ENCODE peak calls at places on chromosomes 3 and 15, in eight cellular contexts. H is B cell; M is CD4-positive, alpha-beta T cell; E is AG09309; X is upper lobe of right lung; U is left lung; D is endothelial cell; S is WERI-Rb-1. L is an unnamed sample.

GRCh38 chr3:113128386-113129015 is 82.9 kb upstream of the BOC start:
- DNase-seq in U (no peak), S (no peak), X (no peak), H (no peak), E (no peak), M (no peak), D (no peak), L (no peak)

GRCh38 chr3:124818398-124819150 is 68.6 kb downstream of the ITGB5 start:
- DNase-seq in S (no peak), M (no peak), X (no peak), U (no peak), E (no peak), H (no peak), D (no peak), L (no peak)

GRCh38 chr3:29759443-29760033 is 478.7 kb downstream of the RBMS3 start:
- DNase-seq in M (no peak), E (no peak), S (no peak), D (no peak), H (no peak), X (no peak), U (no peak), L (no peak)

GRCh38 chr3:37500518-37500917 is 326.1 kb upstream of the LRRFIP2 start:
- DNase-seq in U (no peak), H (no peak), M (no peak), E (no peak), D (no peak), X (no peak), S (no peak), L (no peak)

GRCh38 chr3:184337315-184337714 is at the start of gene FAM131A:
- DNase-seq in S (no peak), X (no peak), U (peak), E (no peak), H (no peak), D (no peak), M (no peak), L (no peak)

GRCh38 chr15:82543155-82543554 is 2.9 kb upstream of the RPS17 start:
- DNase-seq in S (no peak), E (peak), M (no peak), X (no peak), H (no peak), U (no peak), D (no peak), L (no peak)

GRCh38 chr3:45858809-45859543 is 17.1 kb upstream of the LZTFL1 start:
- DNase-seq in E (no peak), M (no peak), X (no peak), S (no peak), D (no peak), U (no peak), H (no peak), L (no peak)

GRCh38 chr3:133269393-133269792 is 130.5 kb upstream of the BFSP2 start:
- DNase-seq in M (no peak), H (no peak), S (peak), U (no peak), E (no peak), X (no peak), D (no peak), L (no peak)

GRCh38 chr3:12752111-12752510 is 6.9 kb downstream of the TMEM40 start:
- DNase-seq in S (no peak), E (no peak), D (no peak), M (no peak), H (no peak), X (no peak), U (no peak), L (no peak)

GRCh38 chr3:143596957-143597642 is 251.2 kb downstream of the SLC9A9 start:
- DNase-seq in S (no peak), M (no peak), U (no peak), E (no peak), H (no peak), X (no peak), D (no peak), L (no peak)

GRCh38 chr3:123750659-123751420 is 133.3 kb downstream of the MYLK start:
- DNase-seq in D (no peak), U (no peak), E (peak), H (no peak), S (no peak), M (no peak), X (no peak), L (no peak)

GRCh38 chr15:89551502-89551901 is 23.8 kb upstream of the TICRR start:
- DNase-seq in E (no peak), H (no peak), D (no peak), U (no peak), X (no peak), M (no peak), S (no peak), L (no peak)

GRCh38 chr3:173410836-173411235 is 13.3 kb downstream of the NLGN1 start:
- DNase-seq in U (no peak), S (no peak), X (no peak), D (no peak), M (no peak), H (no peak), E (no peak), L (no peak)

GRCh38 chr15:27970661-27971392 is 128.3 kb downstream of the OCA2 start:
- DNase-seq in M (no peak), U (no peak), S (no peak), H (no peak), X (no peak), E (no peak), D (no peak), L (no peak)

GRCh38 chr3:150798122-150798618 is 35.2 kb upstream of the SIAH2 start:
- DNase-seq in M (no peak), S (no peak), H (no peak), D (peak), E (no peak), X (no peak), U (no peak), L (no peak)

GRCh38 chr15:63357061-63357460 is 24.6 kb downstream of the CA12 start:
- DNase-seq in D (no peak), S (no peak), H (no peak), U (no peak), X (no peak), E (no peak), M (no peak), L (no peak)

GRCh38 chr3:66312039-66312438 is 91.2 kb downstream of the SLC25A26 start:
- DNase-seq in D (no peak), U (no peak), E (no peak), X (no peak), S (no peak), H (no peak), M (no peak), L (peak)

GRCh38 chr3:71203727-71204488 is 379.6 kb downstream of the FOXP1 start:
- DNase-seq in M (no peak), X (no peak), H (no peak), E (no peak), D (no peak), S (no peak), U (no peak), L (no peak)

GRCh38 chr15:93942140-93942808 is 289.1 kb upstream of the MCTP2 start:
- DNase-seq in U (no peak), M (no peak), S (no peak), D (no peak), H (no peak), E (no peak), X (no peak), L (no peak)

GRCh38 chr3:128619146-128619890 is 31.3 kb downstream of the RPN1 start:
- DNase-seq in X (no peak), D (no peak), E (peak), M (no peak), U (no peak), H (no peak), S (no peak), L (no peak)

GRCh38 chr3:37456791-37457190 is 282.4 kb upstream of the LRRFIP2 start:
- DNase-seq in X (no peak), D (no peak), S (no peak), E (no peak), U (no peak), M (no peak), H (no peak), L (no peak)

GRCh38 chr3:149967067-149967685 is 3.5 kb downstream of the PFN2 start:
- DNase-seq in E (no peak), H (no peak), D (no peak), S (no peak), M (no peak), X (no peak), U (no peak), L (no peak)

GRCh38 chr3:48702320-48702921 is 14.6 kb downstream of the IP6K2 start:
- DNase-seq in S (no peak), X (no peak), H (no peak), U (no peak), M (no peak), E (no peak), D (no peak), L (no peak)

GRCh38 chr3:46778101-46778500 is 60.4 kb upstream of the PRSS50 start:
- DNase-seq in S (no peak), E (no peak), U (no peak), H (no peak), M (no peak), D (no peak), X (no peak), L (no peak)

GRCh38 chr3:20861454-20861853 is 675.4 kb upstream of the SGO1 start:
- DNase-seq in H (no peak), M (no peak), X (no peak), D (no peak), S (no peak), E (no peak), U (no peak), L (no peak)

GRCh38 chr3:186418601-186419238 is 56.7 kb upstream of the DGKG start:
- DNase-seq in E (no peak), M (no peak), S (peak), U (no peak), D (no peak), X (no peak), H (no peak), L (no peak)

GRCh38 chr3:53259427-53260259 is 3.8 kb upstream of the TKT start:
- DNase-seq in H (no peak), S (no peak), D (no peak), X (no peak), M (no peak), U (no peak), E (no peak), L (no peak)

GRCh38 chr3:107752202-107752990 is 229.6 kb downstream of the BBX start:
- DNase-seq in D (peak), S (peak), M (no peak), H (no peak), E (no peak), U (no peak), X (no peak), L (no peak)

GRCh38 chr3:185582871-185583270 is 3.2 kb upstream of the SENP2 start:
- DNase-seq in M (no peak), D (no peak), X (no peak), H (no peak), U (no peak), E (no peak), S (no peak), L (no peak)

GRCh38 chr3:120506828-120507774 is 56.3 kb upstream of the FSTL1 start:
- DNase-seq in E (no peak), M (no peak), D (peak), S (peak), X (no peak), U (no peak), H (no peak), L (no peak)

GRCh38 chr3:169237181-169237580 is 426.3 kb downstream of the MECOM start:
- DNase-seq in E (peak), X (no peak), D (no peak), H (no peak), M (no peak), S (no peak), U (no peak), L (no peak)

GRCh38 chr3:98877132-98877531 is 24.4 kb downstream of the DCBLD2 start:
- DNase-seq in E (no peak), D (no peak), M (no peak), U (no peak), X (no peak), H (no peak), S (no peak), L (no peak)

GRCh38 chr15:70358871-70359647 is 261.3 kb upstream of the TLE3 start:
- DNase-seq in H (no peak), D (no peak), X (peak), S (no peak), M (no peak), U (no peak), E (no peak), L (no peak)

GRCh38 chr3:187318819-187319616 is 27.5 kb upstream of the MASP1 start:
- DNase-seq in M (peak), U (no peak), X (no peak), D (peak), H (peak), E (peak), S (peak), L (no peak)

GRCh38 chr3:124592658-124593441 is 137.4 kb upstream of the UMPS start:
- DNase-seq in E (no peak), M (no peak), U (no peak), H (no peak), S (no peak), X (peak), D (no peak), L (no peak)

DNA sequence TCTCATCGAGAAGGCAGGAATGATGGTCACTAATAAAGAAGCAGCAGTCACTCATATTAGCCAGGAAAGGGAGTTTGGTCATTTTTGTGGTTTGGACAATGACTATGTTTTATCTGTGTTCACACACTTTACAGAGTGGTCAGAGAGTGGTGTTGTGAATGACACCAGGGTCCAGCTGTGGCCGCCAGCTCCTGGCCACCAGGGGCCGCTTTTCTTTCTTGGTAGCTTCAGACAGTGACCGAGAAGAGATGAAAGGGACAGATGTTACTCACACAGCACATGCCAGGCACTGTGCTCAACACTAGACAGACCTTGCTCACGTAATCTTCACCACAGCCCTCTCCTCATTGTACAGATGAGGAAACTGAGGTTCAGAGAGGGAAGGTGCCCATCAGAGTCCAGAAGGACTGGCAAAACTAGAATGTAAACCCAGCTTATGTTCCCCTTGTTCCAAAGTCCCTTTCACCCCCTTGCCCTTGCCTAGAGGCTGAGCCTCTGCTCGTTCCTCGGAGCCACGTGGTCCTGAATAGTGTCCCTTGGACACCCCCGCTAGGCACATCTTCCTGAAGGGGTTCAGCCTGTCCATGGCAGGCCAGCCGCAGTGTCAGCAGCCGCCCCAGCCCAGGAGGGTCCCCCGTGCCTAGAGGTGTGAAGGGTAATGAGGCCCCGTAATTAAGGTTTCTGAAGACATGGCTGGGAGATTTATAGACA is 55.6 kb downstream of the CYP11A1 start:
- DNase-seq in E (no peak), H (no peak), U (no peak), S (peak), D (peak), M (no peak), X (no peak), L (no peak)
- TF ChIP-seq CTCF in E (peak), H (no peak), U (no peak), S (peak), D (peak), M (no peak), X (peak), L (no peak)

GRCh38 chr15:80586141-80586540 is 109.0 kb upstream of the ABHD17C start:
- DNase-seq in X (no peak), E (no peak), D (no peak), S (no peak), U (no peak), H (no peak), M (no peak), L (no peak)

GRCh38 chr15:80587816-80588456 is 107.2 kb upstream of the ABHD17C start:
- DNase-seq in H (no peak), X (no peak), D (no peak), S (no peak), E (no peak), U (no peak), M (no peak), L (no peak)

GRCh38 chr15:80588801-80589200 is 106.3 kb upstream of the ABHD17C start:
- DNase-seq in M (no peak), H (no peak), X (no peak), S (no peak), D (no peak), E (peak), U (no peak), L (no peak)

GRCh38 chr15:80585544-80586018 is 109.5 kb upstream of the ABHD17C start:
- DNase-seq in S (peak), E (no peak), X (no peak), H (no peak), U (no peak), D (no peak), M (no peak), L (no peak)

DNA sequence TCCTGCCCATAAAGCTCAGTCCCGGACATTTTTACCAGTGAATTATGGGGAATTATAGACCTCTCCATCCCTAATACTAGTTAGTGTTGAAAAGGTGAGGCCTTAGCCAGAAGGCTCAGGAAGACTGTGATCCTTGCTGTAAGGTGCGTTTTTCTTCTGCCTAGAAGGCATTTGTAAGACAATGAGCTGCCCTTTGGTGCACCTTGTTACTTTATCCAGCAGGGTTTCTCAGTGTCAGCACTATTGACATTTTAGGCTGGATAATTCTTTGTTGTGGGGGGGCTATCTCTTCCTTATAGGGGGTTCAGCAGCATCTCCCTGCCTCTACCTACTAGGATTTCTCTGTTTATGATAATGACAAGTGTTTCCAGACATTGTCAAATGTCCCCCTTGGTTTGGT is 108.1 kb upstream of the ABHD17C start:
- DNase-seq in M (no peak), E (no peak), D (no peak), S (no peak), H (no peak), X (no peak), U (no peak), L (no peak)
- TF ChIP-seq CTCF in M (no peak), E (no peak), D (no peak), S (no peak), H (no peak), X (no peak), U (no peak), L (no peak)

DNA sequence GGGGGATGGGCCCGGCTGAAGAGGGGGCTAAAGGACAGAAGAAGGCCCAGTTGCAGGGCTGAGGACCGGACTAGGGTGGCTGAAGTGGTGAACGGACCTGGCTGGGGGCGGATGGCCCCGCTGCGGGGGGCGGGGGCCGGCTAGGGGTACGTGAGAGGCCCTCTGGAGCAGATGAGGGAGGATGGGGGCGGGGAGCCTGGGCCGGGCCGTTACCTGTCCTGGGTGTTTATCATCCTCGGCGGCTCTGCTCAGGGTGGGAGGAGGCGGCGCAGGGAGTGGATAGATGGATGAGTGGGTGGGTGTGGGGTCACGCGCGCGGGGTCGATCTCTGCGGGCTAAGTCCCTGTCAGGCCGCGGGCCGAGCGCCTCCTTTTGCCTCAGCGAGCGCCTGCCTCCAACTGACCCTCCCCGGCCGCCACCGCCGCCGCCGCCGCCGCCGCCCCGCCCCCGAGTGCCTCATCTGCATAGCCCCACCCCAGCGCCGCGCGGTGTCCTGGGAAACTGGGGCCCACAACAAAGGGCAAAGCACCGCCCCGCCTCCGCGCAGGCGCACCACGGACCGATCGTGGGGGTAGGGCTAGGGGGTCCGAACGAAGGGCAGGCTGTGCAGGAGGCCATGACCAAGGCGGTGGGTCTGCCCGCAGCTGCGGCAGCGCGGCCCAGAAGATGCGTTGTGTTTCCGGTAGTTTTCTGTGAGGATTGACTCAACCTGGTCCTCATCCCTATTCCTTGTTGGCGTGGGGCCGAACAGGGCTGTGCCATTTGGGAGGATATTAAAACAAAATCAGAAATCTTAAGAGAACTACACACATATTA is 72.4 kb downstream of the RBPMS2 start:
- DNase-seq in S (peak), X (peak), H (peak), E (no peak), U (peak), M (peak), D (peak), L (peak)
- TF ChIP-seq CTCF in S (no peak), X (no peak), H (no peak), E (no peak), U (no peak), M (no peak), D (no peak), L (no peak)

DNA sequence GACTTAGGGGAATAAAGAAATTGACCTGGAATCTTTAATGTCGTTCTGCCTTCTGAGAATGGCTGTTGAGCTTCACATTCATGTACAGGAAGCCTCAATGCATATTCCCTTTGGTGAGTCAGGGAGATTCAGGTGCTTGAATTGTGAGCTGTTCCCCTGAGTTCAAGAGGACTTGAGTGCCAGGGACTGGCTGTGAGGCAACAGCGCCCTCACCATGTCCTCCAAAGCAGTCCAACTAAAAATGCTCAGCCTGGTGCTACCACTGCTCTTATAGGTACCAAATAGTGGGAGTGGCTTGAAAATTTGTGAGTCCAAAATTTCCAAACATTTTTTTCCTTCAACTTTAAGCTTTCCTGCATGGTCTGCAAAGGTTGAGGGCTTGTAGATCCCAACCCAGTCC is 54.1 kb downstream of the LEO1 start:
- DNase-seq in M (no peak), U (no peak), X (peak), H (no peak), E (no peak), D (peak), S (peak), L (no peak)
- TF ChIP-seq CTCF in M (no peak), U (no peak), X (peak), H (no peak), E (peak), D (no peak), S (peak), L (no peak)

GRCh38 chr3:24495334-24495994 is 814 bp upstream of the THRB start:
- DNase-seq in X (peak), D (peak), E (no peak), S (peak), H (no peak), U (peak), M (no peak), L (no peak)
- TF ChIP-seq CTCF in X (no peak), D (peak), E (no peak), S (no peak), H (peak), U (no peak), M (no peak), L (no peak)

GRCh38 chr3:59808431-59808830 is 758.6 kb upstream of the CFAP20DC start:
- DNase-seq in M (no peak), D (no peak), X (no peak), E (no peak), S (peak), H (no peak), U (no peak), L (no peak)

GRCh38 chr3:59809016-59809415 is 759.2 kb upstream of the CFAP20DC start:
- DNase-seq in X (no peak), S (peak), U (no peak), H (no peak), M (no peak), E (no peak), D (no peak), L (no peak)

GRCh38 chr3:59812188-59812587 is 762.4 kb upstream of the CFAP20DC start:
- DNase-seq in X (no peak), M (no peak), H (no peak), E (no peak), D (no peak), U (no peak), S (no peak), L (no peak)

GRCh38 chr3:59812778-59813558 is 763.1 kb upstream of the CFAP20DC start:
- DNase-seq in H (no peak), D (no peak), E (no peak), S (peak), X (no peak), M (no peak), U (no peak), L (no peak)

GRCh38 chr3:59809750-59810444 is 760.1 kb upstream of the CFAP20DC start:
- DNase-seq in U (no peak), E (no peak), H (no peak), S (peak), D (no peak), X (no peak), M (no peak), L (no peak)
- TF ChIP-seq CTCF in U (peak), E (peak), H (peak), S (peak), D (peak), X (peak), M (no peak), L (peak)

L was measured in natural killer cell.